ENCODE peak calls at places on chromosome 13, in eight cellular contexts. G is Right ventricle myocardium superior; A is GM18507; M is caudate nucleus; X is effector CD4-positive, alpha-beta T cell; E is stimulated activated CD8-positive, alpha-beta memory T cell treated with anti-CD3 and anti-CD28 coated beads, Interleukin-2, amount 100 ng/mL, for 48 hours; R is lower leg skin; Q is RWPE1. D is an unnamed sample.

GRCh38 chr13:100581030-100581429 is 7.6 kb downstream of the GGACT start:
- DNase-seq in R (no peak), X (no peak), Q (no peak), E (no peak), M (no peak), A (no peak), G (no peak), D (no peak)

GRCh38 chr13:109383683-109384082 is 402.7 kb downstream of the IRS2 start:
- DNase-seq in E (no peak), R (no peak), G (no peak), X (no peak), A (no peak), Q (peak; percentile 42), M (no peak), D (no peak)

GRCh38 chr13:36297600-36298338 is at the start of gene CCDC169:
- DNase-seq in M (peak; percentile 34), R (peak; percentile 93), X (peak; percentile 17), E (peak; percentile 33), A (no peak), G (peak; percentile 81), Q (peak; percentile 77), D (peak; percentile 69)

GRCh38 chr13:113774177-113775107 is 15.4 kb downstream of the TMEM255B start:
- DNase-seq in X (no peak), E (no peak), A (no peak), M (no peak), G (no peak), Q (peak; percentile 58), R (peak; percentile 21), D (no peak)

GRCh38 chr13:109180905-109181425 is 551.6 kb downstream of the MYO16 start:
- DNase-seq in M (no peak), G (no peak), A (no peak), E (no peak), Q (no peak), X (no peak), R (no peak), D (no peak)

GRCh38 chr13:85313761-85314503 is 485.3 kb downstream of the SLITRK6 start:
- DNase-seq in E (no peak), G (no peak), R (no peak), M (no peak), X (no peak), A (no peak), Q (peak; percentile 43), D (no peak)

GRCh38 chr13:26037302-26037701 is 14.5 kb downstream of the SHISA2 start:
- DNase-seq in E (no peak), M (peak; percentile 38), A (no peak), X (peak; percentile 8), G (no peak), Q (no peak), R (no peak), D (peak; percentile 64)

GRCh38 chr13:28120317-28120716 is 18.0 kb upstream of the PAN3 start:
- DNase-seq in M (no peak), E (no peak), R (no peak), X (no peak), G (no peak), Q (no peak), A (no peak), D (no peak)

GRCh38 chr13:28355822-28356371 is 139.0 kb downstream of the FLT1 start:
- DNase-seq in E (no peak), M (no peak), A (no peak), X (no peak), R (no peak), G (no peak), Q (no peak), D (no peak)

GRCh38 chr13:56351041-56351440 is 789.7 kb upstream of the PRR20A start:
- DNase-seq in M (no peak), A (no peak), R (no peak), G (no peak), X (no peak), Q (peak; percentile 17), E (no peak), D (no peak)

GRCh38 chr13:92538164-92538563 is 688.4 kb upstream of the GPC6 start:
- DNase-seq in A (no peak), E (no peak), Q (no peak), G (no peak), M (no peak), R (no peak), X (no peak), D (no peak)

GRCh38 chr13:33164331-33164730 is 121.2 kb downstream of the STARD13 start:
- DNase-seq in R (no peak), M (no peak), E (no peak), G (no peak), Q (no peak), A (no peak), X (no peak), D (no peak)

GRCh38 chr13:80884031-80884785 is 543.3 kb upstream of the SPRY2 start:
- DNase-seq in Q (no peak), A (no peak), M (no peak), R (no peak), E (no peak), X (no peak), G (no peak), D (no peak)

GRCh38 chr13:50359779-50360178 is 344.5 kb downstream of the KCNRG start:
- DNase-seq in X (no peak), G (no peak), M (no peak), R (no peak), Q (no peak), E (no peak), A (no peak), D (no peak)

GRCh38 chr13:44117351-44117750 is 237.6 kb downstream of the LACC1 start:
- DNase-seq in M (no peak), G (no peak), E (no peak), Q (no peak), X (no peak), R (no peak), A (no peak), D (no peak)

GRCh38 chr13:41562083-41562482 is 104.7 kb downstream of the RGCC start:
- DNase-seq in A (no peak), E (no peak), R (peak; percentile 93), Q (peak; percentile 15), X (no peak), G (peak; percentile 89), M (peak; percentile 70), D (peak; percentile 79)

GRCh38 chr13:99657848-99658265 is 156.6 kb downstream of the TM9SF2 start:
- DNase-seq in X (no peak), G (peak; percentile 66), R (peak; percentile 88), Q (no peak), M (no peak), A (no peak), E (peak; percentile 12), D (peak; percentile 25)

GRCh38 chr13:108376308-108376707 is 106.8 kb downstream of the TNFSF13B start:
- DNase-seq in E (no peak), G (no peak), R (no peak), M (no peak), Q (no peak), A (no peak), X (no peak), D (no peak)

GRCh38 chr13:75101997-75102720 is 379.8 kb downstream of the TBC1D4 start:
- DNase-seq in E (no peak), G (no peak), Q (no peak), M (no peak), R (no peak), X (no peak), A (no peak), D (no peak)